ENCODE peak calls at places on chromosomes 12 and 14, in nine cellular contexts. G is HuH-7.5; L is progenitor cell of endocrine pancreas; J is stimulated activated CD4-positive, alpha-beta T cell treated with anti-CD3 and anti-CD28 coated beads, Interleukin-2, amount 100 ng/mL, for 24 hours; D is T47D; T is NCI-H69; O is CD4-positive, CD25-positive, alpha-beta regulatory T cell; V is hypothalamus; E is posterior vena cava. R is an unnamed sample.

GRCh38 chr12:53061404-53062010 is 11.6 kb downstream of the TNS2 start:
- DNase-seq in J (no peak), E (peak; percentile 76), D (peak; percentile 88), T (peak; percentile 94), O (no peak), L (no peak), G (peak; percentile 80), V (no peak), R (peak; percentile 8)

GRCh38 chr14:61584258-61584657 is 111.1 kb upstream of the HIF1A start:
- DNase-seq in O (no peak), J (no peak), E (no peak), G (no peak), D (no peak), V (no peak), L (no peak), T (no peak), R (no peak)

GRCh38 chr12:110687770-110688169 is 1.1 kb downstream of the HVCN1 start:
- DNase-seq in D (no peak), T (no peak), E (no peak), O (no peak), G (no peak), J (no peak), V (no peak), L (no peak), R (no peak)

GRCh38 chr12:7628401-7628961 is 37.2 kb downstream of the APOBEC1 start:
- DNase-seq in T (no peak), O (no peak), D (no peak), V (no peak), L (peak; percentile 44), E (no peak), G (no peak), J (no peak), R (no peak)

GRCh38 chr12:46219892-46220655 is 48.8 kb downstream of the SLC38A1 start:
- DNase-seq in G (no peak), V (no peak), J (peak; percentile 65), T (no peak), O (peak; percentile 73), L (no peak), D (no peak), E (no peak), R (no peak)

GRCh38 chr14:43651185-43651787 is 855.8 kb downstream of the FSCB start:
- DNase-seq in G (peak; percentile 1), J (no peak), E (no peak), T (no peak), D (peak; percentile 93), O (no peak), L (no peak), V (no peak), R (no peak)

GRCh38 chr12:31832740-31833540 is 104.1 kb upstream of the AMN1 start:
- DNase-seq in E (no peak), J (peak; percentile 17), V (no peak), G (no peak), T (no peak), D (no peak), O (no peak), L (no peak), R (no peak)

GRCh38 chr12:132171293-132171967 is 27.2 kb downstream of the NOC4L start:
- DNase-seq in G (no peak), E (peak; percentile 76), D (no peak), J (no peak), L (no peak), O (no peak), V (no peak), T (no peak), R (no peak)

GRCh38 chr14:63032056-63032455 is 13.2 kb downstream of the KCNH5 start:
- DNase-seq in J (no peak), O (no peak), T (no peak), V (no peak), G (no peak), L (no peak), D (no peak), E (no peak), R (no peak)

GRCh38 chr12:13961983-13962382 is 19.4 kb downstream of the GRIN2B start:
- DNase-seq in J (no peak), V (peak; percentile 33), E (no peak), G (no peak), O (no peak), T (peak; percentile 62), D (no peak), L (no peak), R (no peak)

GRCh38 chr14:55843718-55844403 is 263.9 kb downstream of the KTN1 start:
- DNase-seq in J (no peak), L (no peak), V (no peak), E (no peak), D (no peak), T (peak; percentile 20), O (no peak), G (no peak), R (no peak)

GRCh38 chr12:50699940-50700339 is 64.0 kb upstream of the ATF1 start:
- DNase-seq in L (no peak), G (no peak), T (peak; percentile 80), E (no peak), J (no peak), D (no peak), V (no peak), O (no peak), R (no peak)

GRCh38 chr12:24155042-24155441 is 205.6 kb upstream of the SOX5 start:
- DNase-seq in O (no peak), G (no peak), V (no peak), T (no peak), D (no peak), E (no peak), J (no peak), L (no peak), R (no peak)

GRCh38 chr12:10612954-10613333 is 465 bp downstream of the MAGOHB start:
- DNase-seq in J (no peak), V (no peak), L (no peak), D (no peak), G (no peak), E (no peak), T (peak; percentile 34), O (no peak), R (no peak)

GRCh38 chr12:93766802-93767523 is 89.8 kb downstream of the CRADD start:
- DNase-seq in O (peak; percentile 24), J (no peak), G (no peak), T (peak; percentile 79), E (no peak), L (no peak), V (peak; percentile 12), D (peak; percentile 74), R (no peak)

GRCh38 chr12:70094467-70094866 is 148.8 kb upstream of the CNOT2 start:
- DNase-seq in T (no peak), O (no peak), V (no peak), E (no peak), G (no peak), J (no peak), D (no peak), L (no peak), R (no peak)

GRCh38 chr12:116075251-116075650 is 202.2 kb downstream of the MED13L start:
- DNase-seq in O (no peak), L (no peak), J (no peak), V (no peak), E (no peak), D (no peak), T (no peak), G (no peak), R (no peak)

GRCh38 chr12:119375619-119376018 is 41.1 kb downstream of the CCDC60 start:
- DNase-seq in V (peak; percentile 13), J (no peak), D (no peak), G (no peak), T (no peak), O (no peak), E (no peak), L (no peak), R (no peak)

GRCh38 chr14:105495990-105496830 is 5.2 kb downstream of the TEDC1 start:
- DNase-seq in T (no peak), D (no peak), O (no peak), J (no peak), V (no peak), L (no peak), E (peak; percentile 79), G (no peak), R (no peak)

GRCh38 chr12:52215587-52216031 is 17.4 kb upstream of the KRT7 start:
- DNase-seq in J (no peak), D (no peak), L (no peak), V (no peak), O (no peak), E (peak; percentile 65), G (no peak), T (peak; percentile 66), R (no peak)

GRCh38 chr12:552466-552865 is 92.7 kb downstream of the B4GALNT3 start:
- DNase-seq in E (no peak), T (peak; percentile 64), V (no peak), J (no peak), L (no peak), D (no peak), O (no peak), G (no peak), R (no peak)

GRCh38 chr12:84502907-84503787 is 409.5 kb downstream of the SLC6A15 start:
- DNase-seq in O (no peak), D (peak; percentile 79), V (peak; percentile 45), J (peak; percentile 4), T (peak; percentile 85), E (peak; percentile 76), L (peak; percentile 48), G (peak; percentile 3), R (no peak)

GRCh38 chr14:104438166-104438887 is 141.2 kb upstream of the C14orf180 start:
- DNase-seq in G (no peak), O (no peak), D (no peak), L (no peak), T (no peak), E (peak; percentile 57), V (no peak), J (no peak), R (no peak)

R was measured in dorsolateral prefrontal cortex.